ENCODE peak calls at places on chromosomes 12 and 14, in four cellular contexts. One of them, this sample, is unnamed.

GRCh38 chr14:35929171-35929570 is 103.0 kb downstream of the BRMS1L start:
- DNase-seq in GM12891: no peak
- DNase-seq in central memory CD4-positive, alpha-beta T cell: no peak
- DNase-seq in ELR: no peak
- DNase-seq in this sample: peak

GRCh38 chr12:45168976-45169375 is 46.9 kb upstream of the ANO6 start:
- DNase-seq in GM12891: no peak
- DNase-seq in central memory CD4-positive, alpha-beta T cell: no peak
- DNase-seq in ELR: no peak
- DNase-seq in this sample: no peak

GRCh38 chr12:90899456-90900182 is 55.4 kb downstream of the CCER1 start:
- DNase-seq in GM12891: no peak
- DNase-seq in central memory CD4-positive, alpha-beta T cell: no peak
- DNase-seq in ELR: peak
- DNase-seq in this sample: no peak

GRCh38 chr12:25980035-25980434 is 21.6 kb downstream of the RASSF8 start:
- DNase-seq in GM12891: no peak
- DNase-seq in central memory CD4-positive, alpha-beta T cell: no peak
- DNase-seq in ELR: no peak
- DNase-seq in this sample: no peak

GRCh38 chr14:39860837-39861236 is 428.6 kb upstream of the FBXO33 start:
- DNase-seq in GM12891: no peak
- DNase-seq in central memory CD4-positive, alpha-beta T cell: no peak
- DNase-seq in ELR: no peak
- DNase-seq in this sample: no peak

GRCh38 chr14:38174721-38175120 is 33.0 kb upstream of the SSTR1 start:
- DNase-seq in GM12891: no peak
- DNase-seq in central memory CD4-positive, alpha-beta T cell: no peak
- DNase-seq in ELR: no peak
- DNase-seq in this sample: no peak

GRCh38 chr14:97625512-97625911 is 828.3 kb downstream of the VRK1 start:
- DNase-seq in GM12891: no peak
- DNase-seq in central memory CD4-positive, alpha-beta T cell: no peak
- DNase-seq in ELR: no peak
- DNase-seq in this sample: no peak

GRCh38 chr12:52006726-52007157 is at the start of gene TAMALIN:
- DNase-seq in GM12891: peak
- DNase-seq in central memory CD4-positive, alpha-beta T cell: peak
- DNase-seq in ELR: peak
- DNase-seq in this sample: no peak

GRCh38 chr12:100020370-100020769 is 35.6 kb upstream of the ANKS1B start:
- DNase-seq in GM12891: no peak
- DNase-seq in central memory CD4-positive, alpha-beta T cell: no peak
- DNase-seq in ELR: peak
- DNase-seq in this sample: no peak

GRCh38 chr14:89892953-89893352 is 61.6 kb downstream of the EFCAB11 start:
- DNase-seq in GM12891: no peak
- DNase-seq in central memory CD4-positive, alpha-beta T cell: no peak
- DNase-seq in ELR: no peak
- DNase-seq in this sample: no peak

GRCh38 chr14:93946104-93946503 is 19.0 kb downstream of the FAM181A start:
- DNase-seq in GM12891: no peak
- DNase-seq in central memory CD4-positive, alpha-beta T cell: no peak
- DNase-seq in ELR: peak
- DNase-seq in this sample: no peak

GRCh38 chr14:51202914-51203665 is 37.0 kb upstream of the TMX1 start:
- DNase-seq in GM12891: no peak
- DNase-seq in central memory CD4-positive, alpha-beta T cell: no peak
- DNase-seq in ELR: no peak
- DNase-seq in this sample: no peak

GRCh38 chr14:69708586-69709169 is 58.3 kb upstream of the SRSF5 start:
- DNase-seq in GM12891: no peak
- DNase-seq in central memory CD4-positive, alpha-beta T cell: no peak
- DNase-seq in ELR: peak
- DNase-seq in this sample: no peak

GRCh38 chr14:67151082-67151666 is 38.1 kb upstream of the GARIN2 start:
- DNase-seq in GM12891: no peak
- DNase-seq in central memory CD4-positive, alpha-beta T cell: no peak
- DNase-seq in ELR: peak
- DNase-seq in this sample: peak

GRCh38 chr12:130508318-130508717 is 170.6 kb downstream of the PIWIL1 start:
- DNase-seq in GM12891: no peak
- DNase-seq in central memory CD4-positive, alpha-beta T cell: no peak
- DNase-seq in ELR: no peak
- DNase-seq in this sample: no peak

GRCh38 chr14:92552066-92552465 is 38.5 kb downstream of the RIN3 start:
- DNase-seq in GM12891: no peak
- DNase-seq in central memory CD4-positive, alpha-beta T cell: no peak
- DNase-seq in ELR: no peak
- DNase-seq in this sample: no peak

GRCh38 chr14:38256358-38256840 is 506 bp upstream of the CLEC14A start:
- DNase-seq in GM12891: no peak
- DNase-seq in central memory CD4-positive, alpha-beta T cell: no peak
- DNase-seq in ELR: no peak
- DNase-seq in this sample: no peak

GRCh38 chr14:54364555-54365415 is 32.0 kb upstream of the CDKN3 start:
- DNase-seq in GM12891: no peak
- DNase-seq in central memory CD4-positive, alpha-beta T cell: no peak
- DNase-seq in ELR: peak
- DNase-seq in this sample: no peak

GRCh38 chr14:23346693-23347405 is 5.8 kb downstream of the SLC22A17 start:
- DNase-seq in GM12891: no peak
- DNase-seq in central memory CD4-positive, alpha-beta T cell: no peak
- DNase-seq in ELR: no peak
- DNase-seq in this sample: no peak

GRCh38 chr12:114846771-114847170 is 162.8 kb upstream of the TBX3 start:
- DNase-seq in GM12891: no peak
- DNase-seq in central memory CD4-positive, alpha-beta T cell: no peak
- DNase-seq in ELR: no peak
- DNase-seq in this sample: no peak

GRCh38 chr12:60421741-60422140 is 825.9 kb downstream of the SLC16A7 start:
- DNase-seq in GM12891: no peak
- DNase-seq in central memory CD4-positive, alpha-beta T cell: no peak
- DNase-seq in ELR: peak
- DNase-seq in this sample: no peak

GRCh38 chr12:94289551-94290312 is 141.4 kb downstream of the PLXNC1 start:
- DNase-seq in GM12891: no peak
- DNase-seq in central memory CD4-positive, alpha-beta T cell: no peak
- DNase-seq in ELR: peak
- DNase-seq in this sample: no peak

GRCh38 chr12:94615284-94616216 is 34.8 kb downstream of the TMCC3 start:
- DNase-seq in GM12891: no peak
- DNase-seq in central memory CD4-positive, alpha-beta T cell: no peak
- DNase-seq in ELR: peak
- DNase-seq in this sample: peak

GRCh38 chr14:74301594-74302159 is 1.1 kb downstream of the ABCD4 start:
- DNase-seq in GM12891: no peak
- DNase-seq in central memory CD4-positive, alpha-beta T cell: no peak
- DNase-seq in ELR: no peak
- DNase-seq in this sample: no peak

GRCh38 chr12:83389237-83389996 is 702.7 kb downstream of the TMTC2 start:
- DNase-seq in GM12891: no peak
- DNase-seq in central memory CD4-positive, alpha-beta T cell: no peak
- DNase-seq in ELR: no peak
- DNase-seq in this sample: peak

GRCh38 chr12:95809000-95809680 is 18.6 kb upstream of the NTN4 start:
- DNase-seq in GM12891: no peak
- DNase-seq in central memory CD4-positive, alpha-beta T cell: no peak
- DNase-seq in ELR: peak
- DNase-seq in this sample: no peak

GRCh38 chr12:105916698-105917059 is 222.1 kb downstream of the NUAK1 start:
- DNase-seq in GM12891: no peak
- DNase-seq in central memory CD4-positive, alpha-beta T cell: no peak
- DNase-seq in ELR: no peak
- DNase-seq in this sample: no peak

GRCh38 chr14:104787736-104788532 is 7.6 kb downstream of the AKT1 start:
- DNase-seq in GM12891: no peak
- DNase-seq in central memory CD4-positive, alpha-beta T cell: no peak
- DNase-seq in ELR: no peak
- DNase-seq in this sample: no peak

GRCh38 chr14:104063998-104064397 is 21.5 kb upstream of the ASPG start:
- DNase-seq in GM12891: no peak
- DNase-seq in central memory CD4-positive, alpha-beta T cell: no peak
- DNase-seq in ELR: no peak
- DNase-seq in this sample: no peak

GRCh38 chr14:94945615-94946014 is 175.7 kb upstream of the GSC start:
- DNase-seq in GM12891: no peak
- DNase-seq in central memory CD4-positive, alpha-beta T cell: peak
- DNase-seq in ELR: no peak
- DNase-seq in this sample: no peak

GRCh38 chr14:105484069-105484996 is 2.4 kb upstream of the CRIP1 start:
- DNase-seq in GM12891: no peak
- DNase-seq in central memory CD4-positive, alpha-beta T cell: peak
- DNase-seq in ELR: peak
- DNase-seq in this sample: no peak

GRCh38 chr12:101828463-101829196 is 2.1 kb downstream of the GNPTAB start:
- DNase-seq in GM12891: no peak
- DNase-seq in central memory CD4-positive, alpha-beta T cell: no peak
- DNase-seq in ELR: no peak
- DNase-seq in this sample: no peak

GRCh38 chr12:99911967-99912366 is 72.8 kb downstream of the ANKS1B start:
- DNase-seq in GM12891: no peak
- DNase-seq in central memory CD4-positive, alpha-beta T cell: no peak
- DNase-seq in ELR: peak
- DNase-seq in this sample: no peak

GRCh38 chr14:88242426-88242825 is 80.6 kb downstream of the KCNK10 start:
- DNase-seq in GM12891: no peak
- DNase-seq in central memory CD4-positive, alpha-beta T cell: no peak
- DNase-seq in ELR: no peak
- DNase-seq in this sample: no peak

GRCh38 chr12:113365639-113366395 is 7.4 kb downstream of the PLBD2 start:
- DNase-seq in GM12891: no peak
- DNase-seq in central memory CD4-positive, alpha-beta T cell: no peak
- DNase-seq in ELR: no peak
- DNase-seq in this sample: no peak

GRCh38 chr14:53462931-53463778 is 310.0 kb upstream of the DDHD1 start:
- DNase-seq in GM12891: no peak
- DNase-seq in central memory CD4-positive, alpha-beta T cell: no peak
- DNase-seq in ELR: no peak
- DNase-seq in this sample: no peak

GRCh38 chr14:33237102-33237501 is 298.4 kb downstream of the NPAS3 start:
- DNase-seq in GM12891: no peak
- DNase-seq in central memory CD4-positive, alpha-beta T cell: no peak
- DNase-seq in ELR: no peak
- DNase-seq in this sample: no peak

GRCh38 chr14:30982583-30982982 is 42.9 kb upstream of the AP4S1 start:
- DNase-seq in GM12891: no peak
- DNase-seq in central memory CD4-positive, alpha-beta T cell: no peak
- DNase-seq in ELR: no peak
- DNase-seq in this sample: no peak

GRCh38 chr14:102909462-102909861 is 13.0 kb upstream of the AMN start:
- DNase-seq in GM12891: no peak
- DNase-seq in central memory CD4-positive, alpha-beta T cell: no peak
- DNase-seq in ELR: no peak
- DNase-seq in this sample: no peak